ENCODE peak calls at places on chromosomes 6 and 20, in eight cellular contexts. One of them, this sample, is unnamed.

GRCh38 chr20:52219441-52219840 is 27.9 kb upstream of the ZFP64 start:
- DNase-seq in upper lobe of right lung: no peak
- DNase-seq in A549: peak; percentile 22
- DNase-seq in psoas muscle: no peak
- DNase-seq in neuronal stem cell: no peak
- DNase-seq in stomach: peak; percentile 31
- DNase-seq in HCT116: no peak
- DNase-seq in mesenchymal stem cell: peak; percentile 15
- DNase-seq in this sample: peak; percentile 13

GRCh38 chr20:36461600-36462439 is 79.5 kb upstream of the MYL9 start:
- DNase-seq in stomach: peak; percentile 43
- DNase-seq in mesenchymal stem cell: peak; percentile 51
- DNase-seq in neuronal stem cell: peak; percentile 45
- DNase-seq in psoas muscle: peak; percentile 87
- DNase-seq in A549: peak; percentile 48
- DNase-seq in upper lobe of right lung: peak; percentile 82
- DNase-seq in HCT116: no peak
- DNase-seq in this sample: peak; percentile 39

GRCh38 chr20:58086763-58087566 is 141.5 kb downstream of the ANKRD60 start:
- DNase-seq in A549: peak; percentile 57
- DNase-seq in psoas muscle: no peak
- DNase-seq in HCT116: peak; percentile 16
- DNase-seq in upper lobe of right lung: no peak
- DNase-seq in neuronal stem cell: peak; percentile 55
- DNase-seq in stomach: no peak
- DNase-seq in mesenchymal stem cell: no peak
- DNase-seq in this sample: peak; percentile 32

GRCh38 chr6:50091641-50092040 is 41.9 kb upstream of the DEFB112 start:
- DNase-seq in stomach: no peak
- DNase-seq in psoas muscle: no peak
- DNase-seq in neuronal stem cell: no peak
- DNase-seq in mesenchymal stem cell: no peak
- DNase-seq in A549: no peak
- DNase-seq in upper lobe of right lung: no peak
- DNase-seq in HCT116: no peak
- DNase-seq in this sample: no peak

GRCh38 chr20:64116016-64116415 is 8.7 kb upstream of the NPBWR2 start:
- DNase-seq in stomach: peak; percentile 15
- DNase-seq in neuronal stem cell: no peak
- DNase-seq in HCT116: no peak
- DNase-seq in A549: no peak
- DNase-seq in upper lobe of right lung: peak; percentile 48
- DNase-seq in mesenchymal stem cell: no peak
- DNase-seq in psoas muscle: peak; percentile 39
- DNase-seq in this sample: no peak

GRCh38 chr20:57611605-57612311 is 8.5 kb downstream of the ZBP1 start:
- DNase-seq in mesenchymal stem cell: no peak
- DNase-seq in stomach: no peak
- DNase-seq in A549: no peak
- DNase-seq in HCT116: no peak
- DNase-seq in psoas muscle: peak; percentile 29
- DNase-seq in neuronal stem cell: no peak
- DNase-seq in upper lobe of right lung: no peak
- DNase-seq in this sample: no peak

GRCh38 chr6:152746172-152746553 is 4.4 kb upstream of the VIP start:
- DNase-seq in HCT116: peak; percentile 28
- DNase-seq in upper lobe of right lung: no peak
- DNase-seq in A549: peak; percentile 74
- DNase-seq in psoas muscle: no peak
- DNase-seq in stomach: no peak
- DNase-seq in mesenchymal stem cell: peak; percentile 2
- DNase-seq in neuronal stem cell: no peak
- DNase-seq in this sample: no peak

GRCh38 chr6:82553863-82554531 is 190.4 kb downstream of the TPBG start:
- DNase-seq in upper lobe of right lung: no peak
- DNase-seq in psoas muscle: no peak
- DNase-seq in neuronal stem cell: no peak
- DNase-seq in mesenchymal stem cell: no peak
- DNase-seq in HCT116: no peak
- DNase-seq in A549: no peak
- DNase-seq in stomach: no peak
- DNase-seq in this sample: no peak

GRCh38 chr20:52049001-52049731 is 142.4 kb downstream of the ZFP64 start:
- DNase-seq in psoas muscle: no peak
- DNase-seq in neuronal stem cell: peak; percentile 53
- DNase-seq in HCT116: no peak
- DNase-seq in upper lobe of right lung: no peak
- DNase-seq in A549: no peak
- DNase-seq in stomach: no peak
- DNase-seq in mesenchymal stem cell: peak; percentile 56
- DNase-seq in this sample: no peak

GRCh38 chr6:96624957-96625356 is 62.0 kb downstream of the FHL5 start:
- DNase-seq in stomach: no peak
- DNase-seq in mesenchymal stem cell: no peak
- DNase-seq in HCT116: no peak
- DNase-seq in neuronal stem cell: no peak
- DNase-seq in A549: no peak
- DNase-seq in upper lobe of right lung: no peak
- DNase-seq in psoas muscle: no peak
- DNase-seq in this sample: no peak

GRCh38 chr6:79269877-79270276 is 35.4 kb upstream of the HMGN3 start:
- DNase-seq in neuronal stem cell: no peak
- DNase-seq in psoas muscle: no peak
- DNase-seq in stomach: no peak
- DNase-seq in mesenchymal stem cell: peak; percentile 94
- DNase-seq in upper lobe of right lung: no peak
- DNase-seq in HCT116: no peak
- DNase-seq in A549: peak; percentile 10
- DNase-seq in this sample: peak; percentile 18

GRCh38 chr20:9218412-9219001 is 149.6 kb downstream of the PLCB4 start:
- DNase-seq in stomach: no peak
- DNase-seq in mesenchymal stem cell: peak; percentile 90
- DNase-seq in A549: no peak
- DNase-seq in neuronal stem cell: no peak
- DNase-seq in upper lobe of right lung: no peak
- DNase-seq in psoas muscle: no peak
- DNase-seq in HCT116: no peak
- DNase-seq in this sample: no peak

GRCh38 chr6:26222587-26222986 is 135.4 kb downstream of the HFE start:
- DNase-seq in psoas muscle: no peak
- DNase-seq in A549: no peak
- DNase-seq in upper lobe of right lung: no peak
- DNase-seq in mesenchymal stem cell: no peak
- DNase-seq in stomach: no peak
- DNase-seq in HCT116: no peak
- DNase-seq in neuronal stem cell: no peak
- DNase-seq in this sample: no peak

GRCh38 chr6:41511443-41512060 is 34.6 kb upstream of the FOXP4 start:
- DNase-seq in upper lobe of right lung: no peak
- DNase-seq in psoas muscle: no peak
- DNase-seq in HCT116: no peak
- DNase-seq in neuronal stem cell: no peak
- DNase-seq in stomach: no peak
- DNase-seq in A549: no peak
- DNase-seq in mesenchymal stem cell: no peak
- DNase-seq in this sample: no peak

GRCh38 chr6:41512146-41512701 is 34.0 kb upstream of the FOXP4 start:
- DNase-seq in stomach: no peak
- DNase-seq in psoas muscle: no peak
- DNase-seq in neuronal stem cell: no peak
- DNase-seq in upper lobe of right lung: no peak
- DNase-seq in mesenchymal stem cell: no peak
- DNase-seq in HCT116: no peak
- DNase-seq in A549: no peak
- DNase-seq in this sample: no peak

GRCh38 chr6:41508479-41508878 is 37.7 kb upstream of the FOXP4 start:
- DNase-seq in neuronal stem cell: no peak
- DNase-seq in mesenchymal stem cell: no peak
- DNase-seq in stomach: no peak
- DNase-seq in upper lobe of right lung: no peak
- DNase-seq in HCT116: no peak
- DNase-seq in A549: no peak
- DNase-seq in psoas muscle: no peak
- DNase-seq in this sample: no peak

GRCh38 chr6:41505084-41506049 is 40.8 kb upstream of the FOXP4 start:
- DNase-seq in HCT116: no peak
- DNase-seq in A549: no peak
- DNase-seq in psoas muscle: peak; percentile 86
- DNase-seq in upper lobe of right lung: peak; percentile 82
- DNase-seq in neuronal stem cell: no peak
- DNase-seq in mesenchymal stem cell: peak; percentile 91
- DNase-seq in stomach: peak; percentile 75
- DNase-seq in this sample: peak; percentile 32

GRCh38 chr6:41509596-41509995 is 36.6 kb upstream of the FOXP4 start:
- DNase-seq in upper lobe of right lung: no peak
- DNase-seq in psoas muscle: no peak
- DNase-seq in HCT116: no peak
- DNase-seq in stomach: no peak
- DNase-seq in A549: no peak
- DNase-seq in neuronal stem cell: no peak
- DNase-seq in mesenchymal stem cell: no peak
- DNase-seq in this sample: no peak
- H3K4me3 ChIP-seq in upper lobe of right lung: no peak overlapping the region
- H3K4me3 ChIP-seq in psoas muscle: no peak overlapping the region
- H3K4me3 ChIP-seq in HCT116: no peak overlapping the region
- H3K4me3 ChIP-seq in stomach: no peak overlapping the region
- H3K4me3 ChIP-seq in A549: no peak overlapping the region
- H3K4me3 ChIP-seq in neuronal stem cell: no peak overlapping the region
- H3K4me3 ChIP-seq in mesenchymal stem cell: no peak overlapping the region
- H3K4me3 ChIP-seq in this sample: no peak overlapping the region

GRCh38 chr6:14658030-14658429 is 540.5 kb downstream of the CD83 start:
- DNase-seq in A549: no peak
- DNase-seq in neuronal stem cell: no peak
- DNase-seq in psoas muscle: no peak
- DNase-seq in mesenchymal stem cell: no peak
- DNase-seq in upper lobe of right lung: no peak
- DNase-seq in stomach: no peak
- DNase-seq in HCT116: no peak
- DNase-seq in this sample: no peak

GRCh38 chr6:14660767-14661166 is 543.2 kb downstream of the CD83 start:
- DNase-seq in upper lobe of right lung: no peak
- DNase-seq in neuronal stem cell: no peak
- DNase-seq in stomach: no peak
- DNase-seq in mesenchymal stem cell: no peak
- DNase-seq in HCT116: no peak
- DNase-seq in A549: no peak
- DNase-seq in psoas muscle: no peak
- DNase-seq in this sample: no peak

GRCh38 chr6:14661188-14661587 is 543.6 kb downstream of the CD83 start:
- DNase-seq in psoas muscle: no peak
- DNase-seq in HCT116: no peak
- DNase-seq in upper lobe of right lung: no peak
- DNase-seq in neuronal stem cell: no peak
- DNase-seq in stomach: no peak
- DNase-seq in A549: peak; percentile 6
- DNase-seq in mesenchymal stem cell: peak; percentile 85
- DNase-seq in this sample: no peak

GRCh38 chr6:14656676-14657075 is 539.1 kb downstream of the CD83 start:
- DNase-seq in psoas muscle: no peak
- DNase-seq in HCT116: no peak
- DNase-seq in mesenchymal stem cell: no peak
- DNase-seq in upper lobe of right lung: no peak
- DNase-seq in A549: no peak
- DNase-seq in stomach: no peak
- DNase-seq in neuronal stem cell: no peak
- DNase-seq in this sample: no peak

DNA sequence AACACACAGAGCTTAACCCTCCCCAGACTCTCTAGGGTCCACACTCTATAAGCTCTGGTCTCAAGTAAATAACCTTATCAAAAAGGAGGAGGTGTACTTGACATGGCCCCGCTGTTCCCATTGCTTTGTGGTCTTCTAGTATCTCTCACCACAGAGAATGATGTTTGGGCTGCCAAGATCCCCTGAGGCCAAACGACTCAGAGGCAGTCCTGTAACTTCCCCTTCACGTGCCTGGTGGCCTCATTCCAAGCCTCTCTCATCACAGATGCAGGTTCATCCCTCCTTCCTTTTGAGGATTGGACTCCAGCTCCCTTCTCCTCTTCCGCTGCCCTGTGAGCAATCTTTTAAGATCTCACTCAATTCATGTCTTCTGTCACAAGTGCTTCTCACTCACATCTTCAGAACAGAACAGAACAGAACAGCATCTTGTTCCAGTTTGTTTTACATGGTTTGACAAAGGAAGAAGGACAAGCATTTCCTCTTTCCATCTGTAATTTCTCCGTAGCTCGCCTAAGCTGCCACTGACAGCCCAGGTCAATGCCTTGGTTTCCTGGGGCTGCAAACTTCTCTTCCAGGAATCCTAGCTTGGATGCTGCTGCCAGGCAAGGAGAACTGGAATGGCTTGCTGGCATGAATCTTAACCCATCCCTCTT is 541.5 kb downstream of the CD83 start:
- DNase-seq in neuronal stem cell: no peak
- DNase-seq in stomach: no peak
- DNase-seq in psoas muscle: no peak
- DNase-seq in mesenchymal stem cell: peak; percentile 50
- DNase-seq in upper lobe of right lung: no peak
- DNase-seq in A549: no peak
- DNase-seq in HCT116: no peak
- DNase-seq in this sample: no peak
- H3K4me1 ChIP-seq in neuronal stem cell: no peaks in the 10 kb centered on the region
- H3K4me1 ChIP-seq in stomach: peaks cover 39% of the 10 kb centered on the region
- H3K4me1 ChIP-seq in psoas muscle: peaks cover 12% of the 10 kb centered on the region
- H3K4me1 ChIP-seq in mesenchymal stem cell: no peaks in the 10 kb centered on the region
- H3K4me1 ChIP-seq in upper lobe of right lung: peaks cover 4% of the 10 kb centered on the region
- H3K4me1 ChIP-seq in A549: peaks cover 4% of the 10 kb centered on the region
- H3K4me1 ChIP-seq in HCT116: no peaks in the 10 kb centered on the region
- H3K4me1 ChIP-seq in this sample: no peaks in the 10 kb centered on the region

DNA sequence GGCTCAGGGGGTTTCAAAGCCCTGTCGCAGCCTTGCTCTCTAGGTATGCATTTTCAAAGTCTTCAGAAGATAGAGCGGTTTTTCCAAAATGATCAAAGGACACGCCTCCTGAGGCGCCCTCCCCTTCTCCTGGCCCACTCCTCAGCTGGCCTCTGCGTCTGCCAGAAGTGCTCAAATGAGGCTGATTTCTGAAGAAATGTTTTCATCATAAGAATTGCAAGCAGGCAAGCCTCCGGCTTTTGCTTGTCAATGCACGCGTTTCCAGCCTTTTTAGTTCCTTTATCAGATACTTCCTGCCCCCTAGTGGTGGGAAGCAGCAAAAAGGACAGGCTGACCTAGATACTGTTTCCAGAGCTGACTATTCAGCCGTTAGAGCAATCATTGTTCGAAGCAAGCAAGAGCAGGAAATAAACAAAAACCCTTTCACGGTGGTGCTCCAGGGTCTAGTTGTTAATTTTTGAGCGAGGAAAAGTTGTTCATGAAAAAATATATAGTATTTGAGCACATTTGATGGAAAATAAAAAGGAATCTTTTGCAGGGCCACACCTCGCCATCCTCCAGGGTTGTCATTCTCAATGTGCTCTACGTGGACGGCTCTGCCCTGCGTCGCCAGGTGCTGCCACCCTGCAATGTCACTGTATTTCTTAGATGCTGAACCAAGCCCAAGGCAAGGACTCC is 93.4 kb upstream of the ASF1A start:
- DNase-seq in psoas muscle: peak; percentile 74
- DNase-seq in upper lobe of right lung: no peak
- DNase-seq in mesenchymal stem cell: peak; percentile 79
- DNase-seq in stomach: peak; percentile 86
- DNase-seq in A549: peak; percentile 79
- DNase-seq in neuronal stem cell: peak; percentile 74
- DNase-seq in HCT116: peak; percentile 57
- DNase-seq in this sample: peak; percentile 83
- H3K4me3 ChIP-seq in psoas muscle: peak overlapping the region; percentile 37
- H3K4me3 ChIP-seq in upper lobe of right lung: no peak overlapping the region
- H3K4me3 ChIP-seq in mesenchymal stem cell: no peak overlapping the region
- H3K4me3 ChIP-seq in stomach: no peak overlapping the region
- H3K4me3 ChIP-seq in A549: no peak overlapping the region
- H3K4me3 ChIP-seq in neuronal stem cell: no peak overlapping the region
- H3K4me3 ChIP-seq in HCT116: no peak overlapping the region
- H3K4me3 ChIP-seq in this sample: no peak overlapping the region

GRCh38 chr6:44451803-44452690 is 64.5 kb downstream of the CDC5L start:
- DNase-seq in mesenchymal stem cell: no peak
- DNase-seq in A549: no peak
- DNase-seq in stomach: no peak
- DNase-seq in upper lobe of right lung: no peak
- DNase-seq in psoas muscle: no peak
- DNase-seq in neuronal stem cell: no peak
- DNase-seq in HCT116: no peak
- DNase-seq in this sample: no peak
- H3K4me1 ChIP-seq in mesenchymal stem cell: peaks cover 4% of the 10 kb centered on the region
- H3K4me1 ChIP-seq in A549: peaks cover 25% of the 10 kb centered on the region
- H3K4me1 ChIP-seq in stomach: peaks cover 20% of the 10 kb centered on the region
- H3K4me1 ChIP-seq in upper lobe of right lung: peaks cover 9% of the 10 kb centered on the region
- H3K4me1 ChIP-seq in psoas muscle: peaks cover 5% of the 10 kb centered on the region
- H3K4me1 ChIP-seq in neuronal stem cell: no peaks in the 10 kb centered on the region
- H3K4me1 ChIP-seq in HCT116: peaks cover 11% of the 10 kb centered on the region
- H3K4me1 ChIP-seq in this sample: no peaks in the 10 kb centered on the region